ENCODE peak calls at places on chromosome 16, in ten cellular contexts. J, H, E, U, Q, I, G, M, W and A are unnamed samples.

GRCh38 chr16:11264155-11264832 is 4.8 kb downstream of the TNP2 start:
- DNase-seq in J (no peak), H (no peak), E (no peak), U (no peak), Q (no peak), I (no peak), G (no peak), M (no peak), W (no peak), A (no peak)

GRCh38 chr16:21001262-21001661 is 100.7 kb downstream of the LYRM1 start:
- DNase-seq in J (peak; percentile 31), H (peak; percentile 27), E (no peak), U (peak; percentile 12), Q (no peak), I (no peak), G (no peak), M (no peak), W (no peak), A (no peak)

GRCh38 chr16:7390974-7391373 is 58.3 kb downstream of the RBFOX1 start:
- DNase-seq in J (no peak), H (no peak), E (no peak), U (no peak), Q (peak; percentile 86), I (no peak), G (no peak), M (no peak), W (no peak), A (no peak)

GRCh38 chr16:67547423-67548264 is 14.7 kb upstream of the CTCF start:
- DNase-seq in J (no peak), H (peak; percentile 83), E (no peak), U (no peak), Q (no peak), I (peak; percentile 92), G (no peak), M (no peak), W (peak; percentile 32), A (no peak)

GRCh38 chr16:71360378-71360777 is 1.9 kb downstream of the CALB2 start:
- DNase-seq in J (peak; percentile 20), H (peak; percentile 42), E (no peak), U (peak; percentile 21), Q (no peak), I (no peak), G (no peak), M (no peak), W (no peak), A (no peak)

GRCh38 chr16:62665269-62665668 is 629.0 kb upstream of the CDH8 start:
- DNase-seq in J (no peak), H (no peak), E (no peak), U (no peak), Q (no peak), I (no peak), G (no peak), M (no peak), W (no peak), A (no peak)

GRCh38 chr16:14015948-14016347 is 55.2 kb upstream of the MRTFB start:
- DNase-seq in J (no peak), H (peak; percentile 73), E (no peak), U (peak; percentile 54), Q (peak; percentile 45), I (no peak), G (no peak), M (no peak), W (no peak), A (no peak)

GRCh38 chr16:57318240-57318970 is 33.9 kb upstream of the PLLP start:
- DNase-seq in J (no peak), H (no peak), E (no peak), U (no peak), Q (no peak), I (peak; percentile 38), G (no peak), M (no peak), W (no peak), A (no peak)

GRCh38 chr16:4273858-4274291 is 1.1 kb upstream of the TFAP4 start:
- DNase-seq in J (no peak), H (peak; percentile 63), E (peak; percentile 71), U (peak; percentile 63), Q (no peak), I (peak; percentile 89), G (no peak), M (peak; percentile 33), W (peak; percentile 66), A (peak; percentile 67)

GRCh38 chr16:22035094-22035675 is 27.3 kb downstream of the MOSMO start:
- DNase-seq in J (no peak), H (no peak), E (no peak), U (no peak), Q (no peak), I (no peak), G (no peak), M (no peak), W (no peak), A (no peak)

DNA sequence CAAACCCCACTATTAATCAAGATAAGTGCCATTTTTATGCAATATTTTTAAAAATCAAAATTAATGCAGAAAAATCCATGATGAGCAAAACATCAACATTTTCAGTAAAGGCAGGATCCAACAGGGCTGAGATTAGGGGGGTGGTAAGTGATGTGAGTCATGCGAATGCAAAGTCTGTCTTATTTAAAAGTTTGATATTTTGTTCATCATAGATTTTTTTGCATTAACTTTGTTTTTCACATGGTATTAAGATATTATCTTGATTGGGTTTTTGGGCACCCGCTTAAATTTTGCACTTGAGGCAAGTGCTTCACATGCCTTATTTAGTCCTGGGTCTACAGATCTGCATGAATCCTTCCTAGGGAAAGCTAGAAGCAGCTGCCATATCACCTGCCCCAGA is 57.7 kb upstream of the NFAT5 start:
- DNase-seq in J (no peak), H (no peak), E (no peak), U (no peak), Q (no peak), I (no peak), G (no peak), M (no peak), W (no peak), A (no peak)
- TF ChIP-seq POLR2A in J (no peak), H (no peak), E (no peak), U (no peak), Q (no peak), I (no peak), G (no peak), M (no peak), W (no peak), A (no peak)

DNA sequence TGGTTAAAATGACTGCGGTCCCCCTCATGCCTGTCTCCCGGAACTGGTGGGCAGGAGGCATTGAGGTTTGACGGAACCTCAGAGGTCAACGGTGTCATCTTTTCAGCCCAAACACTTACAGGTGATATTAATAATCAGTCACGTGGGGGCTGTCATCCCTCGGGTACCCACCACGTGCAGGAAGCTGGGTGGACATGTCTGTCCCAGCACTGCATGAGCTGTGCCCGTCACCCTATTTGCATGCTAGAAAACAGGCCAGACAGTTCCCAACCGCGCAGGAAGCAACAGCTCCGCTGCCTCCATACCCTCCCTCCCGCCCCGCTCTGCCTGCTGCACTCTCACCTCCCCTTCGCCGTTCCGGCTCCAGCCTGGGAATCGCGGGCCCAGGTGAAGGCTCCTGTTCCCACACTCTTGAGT is 1.4 kb downstream of the SYNGR3 start:
- DNase-seq in J (no peak), H (no peak), E (no peak), U (no peak), Q (no peak), I (peak; percentile 90), G (no peak), M (no peak), W (no peak), A (no peak)
- H3K4me3 ChIP-seq in J (no peak overlapping the region), H (no peak overlapping the region), E (no peak overlapping the region), U (no peak overlapping the region), Q (no peak overlapping the region), I (peak overlapping the region; percentile 34), G (peak overlapping the region; percentile 44), M (no peak overlapping the region), W (no peak overlapping the region), A (no peak overlapping the region)

GRCh38 chr16:19555186-19555937 is at the start of gene VPS35L:
- DNase-seq in J (peak; percentile 86), H (peak; percentile 100), E (peak; percentile 98), U (peak; percentile 98), Q (peak; percentile 93), I (peak; percentile 99), G (peak; percentile 95), M (peak; percentile 90), W (peak; percentile 98), A (peak; percentile 98)
- TF ChIP-seq CTCF in J (peak; percentile 76), H (peak; percentile 60), E (peak; percentile 57), U (peak; percentile 88), Q (peak; percentile 81), I (peak; percentile 83), G (peak; percentile 72), M (peak; percentile 68), W (peak; percentile 74), A (peak; percentile 80)

GRCh38 chr16:30031477-30031918 is 427 bp upstream of the TLCD3B start:
- DNase-seq in J (no peak), H (no peak), E (no peak), U (no peak), Q (no peak), I (no peak), G (no peak), M (no peak), W (no peak), A (no peak)
- TF ChIP-seq POLR2A in J (no peak), H (no peak), E (no peak), U (no peak), Q (no peak), I (no peak), G (no peak), M (no peak), W (no peak), A (no peak)

GRCh38 chr16:79167893-79168292 is 432.6 kb downstream of the MAF start:
- DNase-seq in J (no peak), H (no peak), E (no peak), U (no peak), Q (no peak), I (no peak), G (no peak), M (no peak), W (no peak), A (no peak)
- H3K4me3 ChIP-seq in J (no peak overlapping the region), H (no peak overlapping the region), E (no peak overlapping the region), U (no peak overlapping the region), Q (no peak overlapping the region), I (no peak overlapping the region), G (no peak overlapping the region), M (no peak overlapping the region), W (no peak overlapping the region), A (no peak overlapping the region)

GRCh38 chr16:46688101-46688656 is 799 bp downstream of the VPS35 start:
- DNase-seq in J (no peak), H (peak; percentile 48), E (peak; percentile 34), U (peak; percentile 59), Q (no peak), I (peak; percentile 89), G (no peak), M (peak; percentile 32), W (no peak), A (no peak)

GRCh38 chr16:46687486-46687885 is 1.5 kb downstream of the VPS35 start:
- DNase-seq in J (no peak), H (no peak), E (no peak), U (no peak), Q (no peak), I (no peak), G (no peak), M (no peak), W (no peak), A (no peak)

GRCh38 chr16:46690281-46691178 is 1.1 kb downstream of the ORC6 start:
- DNase-seq in J (no peak), H (peak; percentile 25), E (no peak), U (no peak), Q (no peak), I (peak; percentile 79), G (no peak), M (no peak), W (no peak), A (no peak)

GRCh38 chr16:46689492-46690280 is at the start of gene ORC6:
- DNase-seq in J (peak; percentile 89), H (peak; percentile 80), E (peak; percentile 97), U (peak; percentile 99), Q (peak; percentile 97), I (peak; percentile 99), G (peak; percentile 98), M (peak; percentile 98), W (peak; percentile 98), A (peak; percentile 98)

GRCh38 chr16:46688657-46689491 is at the start of gene VPS35:
- DNase-seq in J (peak; percentile 93), H (peak; percentile 99), E (peak; percentile 100), U (peak; percentile 100), Q (peak; percentile 99), I (peak; percentile 99), G (peak; percentile 100), M (peak; percentile 100), W (peak; percentile 100), A (peak; percentile 99)
- TF ChIP-seq CTCF in J (peak; percentile 57), H (no peak), E (no peak), U (no peak), Q (no peak), I (peak; percentile 26), G (no peak), M (no peak), W (no peak), A (no peak)